ENCODE peak calls at places on chromosomes 13 and 19, in seven cellular contexts. One of them, this sample, is unnamed.

GRCh38 chr13:100130092-100130491 is 41.2 kb downstream of the PCCA start:
- DNase-seq in SK-N-SH: no peak
- DNase-seq in stomach: no peak
- DNase-seq in sigmoid colon: no peak
- DNase-seq in spleen: no peak
- DNase-seq in upper lobe of left lung: no peak
- DNase-seq in prostate gland: no peak
- DNase-seq in this sample: no peak

GRCh38 chr13:27960362-27961226 is 8.5 kb downstream of the CDX2 start:
- DNase-seq in spleen: peak
- DNase-seq in stomach: peak
- DNase-seq in upper lobe of left lung: peak
- DNase-seq in prostate gland: peak
- DNase-seq in SK-N-SH: peak
- DNase-seq in sigmoid colon: no peak
- DNase-seq in this sample: peak

GRCh38 chr13:44417446-44417845 is 43.8 kb downstream of the SERP2 start:
- DNase-seq in SK-N-SH: no peak
- DNase-seq in stomach: no peak
- DNase-seq in upper lobe of left lung: no peak
- DNase-seq in spleen: peak
- DNase-seq in sigmoid colon: no peak
- DNase-seq in prostate gland: no peak
- DNase-seq in this sample: no peak

GRCh38 chr13:61908906-61909305 is 493.3 kb upstream of the PCDH20 start:
- DNase-seq in stomach: no peak
- DNase-seq in SK-N-SH: no peak
- DNase-seq in sigmoid colon: no peak
- DNase-seq in prostate gland: no peak
- DNase-seq in spleen: no peak
- DNase-seq in upper lobe of left lung: no peak
- DNase-seq in this sample: no peak

GRCh38 chr19:15584541-15585115 is 30.4 kb upstream of the CYP4F8 start:
- DNase-seq in spleen: peak
- DNase-seq in upper lobe of left lung: peak
- DNase-seq in sigmoid colon: peak
- DNase-seq in SK-N-SH: peak
- DNase-seq in stomach: peak
- DNase-seq in prostate gland: peak
- DNase-seq in this sample: peak

GRCh38 chr13:33571618-33572017 is 246.3 kb upstream of the RFC3 start:
- DNase-seq in stomach: no peak
- DNase-seq in sigmoid colon: no peak
- DNase-seq in upper lobe of left lung: no peak
- DNase-seq in spleen: no peak
- DNase-seq in prostate gland: no peak
- DNase-seq in SK-N-SH: no peak
- DNase-seq in this sample: no peak

GRCh38 chr13:98722958-98723357 is 29.5 kb downstream of the SLC15A1 start:
- DNase-seq in upper lobe of left lung: no peak
- DNase-seq in prostate gland: no peak
- DNase-seq in SK-N-SH: no peak
- DNase-seq in spleen: no peak
- DNase-seq in sigmoid colon: no peak
- DNase-seq in stomach: no peak
- DNase-seq in this sample: no peak

GRCh38 chr19:3556423-3556977 is 886 bp downstream of the MFSD12 start:
- DNase-seq in stomach: no peak
- DNase-seq in prostate gland: no peak
- DNase-seq in upper lobe of left lung: no peak
- DNase-seq in sigmoid colon: no peak
- DNase-seq in spleen: peak
- DNase-seq in SK-N-SH: no peak
- DNase-seq in this sample: no peak

GRCh38 chr19:47446534-47447469 is 24.9 kb downstream of the SLC8A2 start:
- DNase-seq in upper lobe of left lung: peak
- DNase-seq in SK-N-SH: peak
- DNase-seq in spleen: no peak
- DNase-seq in stomach: peak
- DNase-seq in prostate gland: no peak
- DNase-seq in sigmoid colon: no peak
- DNase-seq in this sample: no peak

GRCh38 chr13:22114630-22115311 is 443.9 kb downstream of the FGF9 start:
- DNase-seq in SK-N-SH: no peak
- DNase-seq in sigmoid colon: no peak
- DNase-seq in stomach: no peak
- DNase-seq in spleen: no peak
- DNase-seq in upper lobe of left lung: peak
- DNase-seq in prostate gland: no peak
- DNase-seq in this sample: no peak

GRCh38 chr19:6891761-6892385 is 4.5 kb downstream of the ADGRE1 start:
- DNase-seq in upper lobe of left lung: no peak
- DNase-seq in SK-N-SH: no peak
- DNase-seq in stomach: no peak
- DNase-seq in spleen: no peak
- DNase-seq in sigmoid colon: no peak
- DNase-seq in prostate gland: no peak
- DNase-seq in this sample: no peak
- TF ChIP-seq POLR2AphosphoS5 in upper lobe of left lung: no peak
- TF ChIP-seq POLR2AphosphoS5 in SK-N-SH: no peak
- TF ChIP-seq POLR2AphosphoS5 in stomach: no peak
- TF ChIP-seq POLR2AphosphoS5 in spleen: no peak
- TF ChIP-seq POLR2AphosphoS5 in sigmoid colon: no peak
- TF ChIP-seq POLR2AphosphoS5 in prostate gland: no peak
- TF ChIP-seq POLR2AphosphoS5 in this sample: no peak

GRCh38 chr13:113216165-113217056 is 7.0 kb downstream of the CUL4A start:
- DNase-seq in upper lobe of left lung: peak
- DNase-seq in stomach: peak
- DNase-seq in SK-N-SH: no peak
- DNase-seq in prostate gland: peak
- DNase-seq in spleen: peak
- DNase-seq in sigmoid colon: no peak
- DNase-seq in this sample: peak
- H3K4me3 ChIP-seq in upper lobe of left lung: no peak
- H3K4me3 ChIP-seq in stomach: no peak
- H3K4me3 ChIP-seq in SK-N-SH: peak
- H3K4me3 ChIP-seq in prostate gland: no peak
- H3K4me3 ChIP-seq in spleen: no peak
- H3K4me3 ChIP-seq in sigmoid colon: no peak
- H3K4me3 ChIP-seq in this sample: no peak

DNA sequence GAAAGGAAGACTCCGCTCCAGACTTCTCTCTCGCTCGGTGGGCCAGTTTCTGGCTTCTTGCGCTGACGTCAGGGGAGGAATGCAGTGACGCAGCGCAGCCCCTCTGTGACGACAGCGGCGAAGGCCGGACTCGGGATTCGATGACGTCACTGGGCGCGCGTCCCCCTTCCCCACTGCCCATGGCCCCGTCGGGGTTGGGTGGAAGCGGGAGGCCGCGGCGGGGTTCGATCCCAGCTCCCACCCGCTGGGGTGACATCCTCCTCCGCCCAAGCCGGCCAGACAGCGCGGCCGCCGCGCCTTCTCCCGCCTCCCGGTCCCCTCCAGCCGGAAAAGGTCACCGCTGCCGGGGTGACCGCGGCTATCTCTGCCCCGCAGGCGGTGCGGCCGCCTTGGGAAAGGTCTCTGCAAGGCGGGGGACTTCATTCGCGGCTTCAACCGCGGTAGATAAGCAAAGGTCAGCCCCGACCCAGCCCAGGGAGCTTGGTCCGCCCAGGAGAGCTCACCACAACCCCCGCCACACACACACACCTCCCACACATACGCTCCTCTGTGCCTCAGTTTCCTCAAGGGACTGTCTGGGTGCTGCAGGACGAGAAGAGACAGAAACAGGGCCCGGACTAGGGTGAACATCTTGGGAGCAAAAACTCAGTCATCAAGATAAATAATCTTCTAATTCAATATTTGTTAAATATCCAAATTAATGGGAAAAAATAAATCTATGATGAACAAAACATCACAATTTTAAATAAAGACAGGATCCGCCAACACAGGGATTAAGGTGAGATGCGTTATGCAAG is 844 bp upstream of the RFX1 start:
- DNase-seq in SK-N-SH: peak
- DNase-seq in stomach: no peak
- DNase-seq in upper lobe of left lung: peak
- DNase-seq in prostate gland: no peak
- DNase-seq in sigmoid colon: no peak
- DNase-seq in spleen: peak
- DNase-seq in this sample: peak
- TF ChIP-seq POLR2AphosphoS5 in SK-N-SH: peak
- TF ChIP-seq POLR2AphosphoS5 in stomach: no peak
- TF ChIP-seq POLR2AphosphoS5 in upper lobe of left lung: peak
- TF ChIP-seq POLR2AphosphoS5 in prostate gland: peak
- TF ChIP-seq POLR2AphosphoS5 in sigmoid colon: peak
- TF ChIP-seq POLR2AphosphoS5 in spleen: peak
- TF ChIP-seq POLR2AphosphoS5 in this sample: peak

GRCh38 chr13:30915691-30916541 is 9.8 kb downstream of the MEDAG start:
- DNase-seq in prostate gland: no peak
- DNase-seq in sigmoid colon: no peak
- DNase-seq in stomach: no peak
- DNase-seq in upper lobe of left lung: no peak
- DNase-seq in SK-N-SH: peak
- DNase-seq in spleen: no peak
- DNase-seq in this sample: no peak
- H3K4me3 ChIP-seq in prostate gland: no peak
- H3K4me3 ChIP-seq in sigmoid colon: no peak
- H3K4me3 ChIP-seq in stomach: no peak
- H3K4me3 ChIP-seq in upper lobe of left lung: no peak
- H3K4me3 ChIP-seq in SK-N-SH: no peak
- H3K4me3 ChIP-seq in spleen: no peak
- H3K4me3 ChIP-seq in this sample: peak